ENCODE peak calls at places on chromosome 5, in ten cellular contexts. D, P, J, V, X, B, I, N, M and A are unnamed samples.

GRCh38 chr5:1665231-1665630 is 134.4 kb downstream of the MRPL36 start:
- DNase-seq in J (no peak), N (no peak), B (peak), X (no peak), I (no peak), M (no peak), V (no peak), D (no peak), P (no peak), A (no peak)

GRCh38 chr5:176853151-176853793 is 42.9 kb downstream of the UNC5A start:
- DNase-seq in V (no peak), B (no peak), P (no peak), I (no peak), M (no peak), D (no peak), N (no peak), X (no peak), J (no peak), A (no peak)

GRCh38 chr5:157217289-157218024 is 36.8 kb downstream of the ITK start:
- DNase-seq in M (no peak), N (no peak), J (no peak), P (no peak), B (no peak), X (no peak), I (no peak), V (no peak), D (no peak), A (no peak)

GRCh38 chr5:71778678-71779276 is 59.7 kb downstream of the CARTPT start:
- DNase-seq in J (no peak), V (peak), B (no peak), P (no peak), I (peak), X (peak), M (no peak), D (no peak), N (no peak), A (peak)

GRCh38 chr5:44787731-44788130 is 21.0 kb upstream of the MRPS30 start:
- DNase-seq in M (no peak), D (no peak), I (no peak), N (no peak), B (no peak), J (no peak), X (no peak), V (no peak), P (no peak), A (no peak)

GRCh38 chr5:97121848-97122247 is 20.6 kb downstream of the LIX1 start:
- DNase-seq in J (no peak), I (no peak), V (no peak), B (no peak), D (no peak), M (no peak), X (no peak), N (no peak), P (no peak), A (no peak)

GRCh38 chr5:90518666-90519065 is 10.7 kb downstream of the LYSMD3 start:
- DNase-seq in V (no peak), B (no peak), J (no peak), X (peak), M (no peak), D (peak), N (no peak), I (no peak), P (no peak), A (no peak)

GRCh38 chr5:173420108-173420507 is 91.9 kb upstream of the STC2 start:
- DNase-seq in B (no peak), M (no peak), I (no peak), N (no peak), D (no peak), V (no peak), P (no peak), J (no peak), X (no peak), A (no peak)

GRCh38 chr5:41511241-41511640 is 840 bp upstream of the PLCXD3 start:
- DNase-seq in V (no peak), N (no peak), X (no peak), B (no peak), M (no peak), P (no peak), I (no peak), D (no peak), J (no peak), A (no peak)

GRCh38 chr5:150774145-150774544 is 4.4 kb upstream of the SMIM3 start:
- DNase-seq in J (no peak), X (no peak), N (no peak), P (no peak), D (peak), I (no peak), V (no peak), M (no peak), B (no peak), A (no peak)

GRCh38 chr5:135376961-135377621 is 21.9 kb downstream of the MACROH2A1 start:
- DNase-seq in D (no peak), B (no peak), M (no peak), N (no peak), V (no peak), J (no peak), P (no peak), I (peak), X (no peak), A (no peak)

GRCh38 chr5:131042021-131042789 is 122.9 kb downstream of the HINT1 start:
- DNase-seq in I (no peak), D (no peak), N (no peak), P (no peak), V (no peak), M (no peak), J (no peak), B (no peak), X (no peak), A (no peak)

GRCh38 chr5:21424907-21425306 is 1428.2 kb downstream of the CDH12 start:
- DNase-seq in B (no peak), N (no peak), I (no peak), P (no peak), J (no peak), M (no peak), D (no peak), V (no peak), X (no peak), A (no peak)

GRCh38 chr5:25905646-25906045 is 1132.7 kb downstream of the CDH9 start:
- DNase-seq in B (no peak), V (no peak), N (no peak), M (no peak), X (no peak), I (no peak), P (no peak), J (no peak), D (no peak), A (no peak)

GRCh38 chr5:120465281-120465961 is 1.3 kb downstream of the PRR16 start:
- DNase-seq in M (peak), B (peak), V (no peak), N (peak), D (no peak), I (peak), P (peak), J (peak), X (no peak), A (no peak)